ENCODE peak calls at places on chromosomes 12 and 14, in nine cellular contexts. X, K, G, J, D, E, H, C and F are unnamed samples. For H3K4me1, the result is how much of the 10 kb centered on the place peaks cover.

GRCh38 chr12:31944299-31944698 is 14.9 kb upstream of the RESF1 start:
- DNase-seq in E (no peak), H (no peak), X (no peak), C (no peak), G (no peak), K (no peak), J (no peak), D (no peak), F (no peak)

GRCh38 chr14:94338023-94338422 is 14.9 kb upstream of the SERPINA6 start:
- DNase-seq in E (no peak), X (no peak), G (no peak), J (no peak), D (no peak), C (no peak), H (no peak), K (no peak), F (no peak)

GRCh38 chr14:62694075-62694474 is 351.2 kb downstream of the KCNH5 start:
- DNase-seq in H (no peak), D (no peak), X (no peak), E (no peak), C (no peak), G (no peak), J (no peak), K (peak), F (no peak)

GRCh38 chr14:70073924-70074566 is 114.7 kb downstream of the SLC8A3 start:
- DNase-seq in X (no peak), D (peak), J (peak), H (no peak), E (no peak), G (peak), C (peak), K (peak), F (peak)

GRCh38 chr12:54240971-54241588 is 38.8 kb downstream of the CBX5 start:
- DNase-seq in D (no peak), G (no peak), J (no peak), X (no peak), K (no peak), H (no peak), C (no peak), E (no peak), F (no peak)

GRCh38 chr12:4228122-4228580 is 45.4 kb upstream of the CCND2 start:
- DNase-seq in J (no peak), D (peak), E (no peak), K (no peak), C (no peak), X (no peak), G (no peak), H (no peak), F (no peak)

GRCh38 chr14:45201908-45202307 is 51.1 kb downstream of the MIS18BP1 start:
- DNase-seq in H (no peak), J (no peak), X (no peak), G (no peak), K (peak), D (no peak), C (no peak), E (no peak), F (no peak)

GRCh38 chr14:24513009-24513408 is 4.9 kb upstream of the CMA1 start:
- DNase-seq in X (no peak), D (peak), C (no peak), G (no peak), H (no peak), K (no peak), E (no peak), J (no peak), F (no peak)

GRCh38 chr12:80216890-80217559 is 117.7 kb downstream of the OTOGL start:
- DNase-seq in K (no peak), G (no peak), H (no peak), J (no peak), C (no peak), X (no peak), D (peak), E (no peak), F (no peak)

GRCh38 chr14:53153702-53154112 is 584 bp upstream of the DDHD1 start:
- DNase-seq in K (no peak), E (no peak), J (no peak), X (no peak), H (no peak), G (no peak), C (no peak), D (no peak), F (no peak)

GRCh38 chr14:58769766-58770165 is 132.0 kb downstream of the DACT1 start:
- DNase-seq in D (no peak), X (no peak), K (no peak), E (no peak), J (no peak), C (no peak), G (no peak), H (no peak), F (no peak)

GRCh38 chr14:55802986-55803431 is 223.0 kb downstream of the KTN1 start:
- DNase-seq in J (no peak), H (no peak), E (no peak), G (no peak), D (no peak), X (no peak), C (no peak), K (peak), F (no peak)

GRCh38 chr14:74243051-74243450 is 3.8 kb downstream of the VSX2 start:
- DNase-seq in X (no peak), E (no peak), D (no peak), C (no peak), H (no peak), J (no peak), G (no peak), K (no peak), F (no peak)

GRCh38 chr12:50764861-50765324 is 992 bp downstream of the ATF1 start:
- DNase-seq in D (no peak), G (peak), J (no peak), C (peak), H (peak), X (peak), K (peak), E (no peak), F (no peak)

GRCh38 chr12:122886161-122886560 is 9.8 kb downstream of the VPS37B start:
- DNase-seq in J (no peak), D (no peak), H (no peak), C (no peak), K (no peak), G (no peak), X (no peak), E (no peak), F (no peak)

GRCh38 chr14:31263485-31264133 is 56.0 kb upstream of the HECTD1 start:
- DNase-seq in X (peak), K (peak), G (no peak), D (no peak), H (peak), E (peak), J (no peak), C (peak), F (peak)

GRCh38 chr14:20332946-20333782 is at the start of gene CCNB1IP1:
- DNase-seq in E (peak), K (peak), H (peak), X (peak), D (peak), C (peak), G (peak), J (no peak), F (peak)

GRCh38 chr12:11437966-11438365 is 42.6 kb upstream of the PRB2 start:
- DNase-seq in G (no peak), D (no peak), C (no peak), J (no peak), K (no peak), X (no peak), E (no peak), H (no peak), F (no peak)

GRCh38 chr14:24943024-24943423 is 106.9 kb downstream of the STXBP6 start:
- DNase-seq in D (peak), X (no peak), H (peak), E (no peak), G (peak), C (no peak), K (no peak), J (no peak), F (peak)

GRCh38 chr14:50599700-50600444 is 39.9 kb downstream of the ATL1 start:
- DNase-seq in K (peak), D (no peak), H (no peak), X (no peak), E (no peak), G (no peak), J (no peak), C (no peak), F (no peak)

GRCh38 chr12:57816855-57817151 is 1.7 kb downstream of the AVIL start:
- DNase-seq in C (peak), J (no peak), D (no peak), K (no peak), G (no peak), X (peak), E (no peak), H (peak), F (peak)

GRCh38 chr12:90078344-90078743 is 369.7 kb upstream of the ATP2B1 start:
- DNase-seq in K (no peak), J (no peak), G (no peak), X (no peak), E (no peak), H (no peak), C (no peak), D (no peak), F (no peak)

GRCh38 chr14:44316647-44317432 is 190.2 kb downstream of the FSCB start:
- DNase-seq in K (peak), X (no peak), D (no peak), G (no peak), E (no peak), C (no peak), J (peak), H (no peak), F (no peak)

GRCh38 chr12:57755454-57756372 is 810 bp downstream of the MARCHF9 start:
- DNase-seq in J (peak), G (peak), H (peak), K (peak), D (no peak), X (no peak), C (no peak), E (peak), F (no peak)

GRCh38 chr12:62190921-62191746 is 69.1 kb upstream of the USP15 start:
- DNase-seq in G (peak), X (no peak), D (no peak), H (no peak), J (peak), E (peak), C (no peak), K (peak), F (peak)

GRCh38 chr12:64673490-64674169 is 63.3 kb downstream of the RASSF3 start:
- DNase-seq in K (no peak), H (no peak), C (no peak), X (no peak), J (no peak), G (no peak), D (no peak), E (no peak), F (no peak)

DNA sequence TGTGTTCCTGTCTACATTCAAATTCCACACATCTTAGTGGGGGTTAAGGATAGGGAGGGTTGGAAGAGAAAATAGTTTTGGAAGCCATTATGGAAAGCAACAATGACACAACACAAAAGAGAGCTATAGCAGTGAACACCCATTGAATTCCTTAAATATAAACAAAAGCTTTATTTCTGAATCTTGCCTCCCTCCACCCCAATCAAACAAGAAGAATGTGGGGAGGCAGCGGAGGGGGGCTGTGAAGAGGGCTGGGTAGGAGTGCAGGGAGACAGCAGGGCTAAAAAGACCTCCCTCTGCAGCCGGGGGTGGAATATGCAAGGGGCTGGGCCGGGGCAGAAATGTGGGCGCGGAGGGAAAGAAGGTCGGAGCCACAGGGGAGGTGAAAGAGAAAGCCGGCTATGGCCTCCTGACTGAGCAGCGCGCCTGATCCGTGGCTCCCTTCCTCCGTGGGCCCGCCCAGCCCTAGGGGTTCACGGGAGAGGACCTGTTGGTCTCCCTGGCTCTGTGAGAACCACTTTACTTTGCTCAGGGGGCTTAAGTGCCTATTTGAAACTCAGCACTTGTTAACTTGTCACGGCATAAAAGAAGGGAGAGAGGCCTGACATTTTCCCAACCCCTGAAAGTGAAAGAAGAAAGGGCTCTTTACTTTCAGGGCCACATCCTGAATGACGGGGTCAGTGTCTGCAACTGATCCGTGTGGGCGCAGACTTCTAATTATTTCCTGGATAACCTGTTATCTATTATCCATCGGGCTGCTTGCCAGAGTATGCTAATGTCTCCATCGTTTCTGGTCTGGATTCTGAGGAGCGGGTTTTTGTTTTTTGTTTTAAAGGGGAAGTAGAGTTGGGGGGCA is 127.3 kb upstream of the MAX start:
- DNase-seq in J (peak), D (no peak), G (peak), C (no peak), H (no peak), X (peak), K (peak), E (peak), F (no peak)
- H3K4me3 ChIP-seq in J (no peak), D (no peak), G (no peak), C (no peak), H (peak), X (peak), K (no peak), E (peak), F (peak)

GRCh38 chr14:60272177-60272576 is 23.2 kb downstream of the PPM1A start:
- DNase-seq in C (no peak), H (no peak), J (no peak), G (no peak), D (no peak), X (no peak), K (no peak), E (no peak), F (no peak)
- H3K4me1 ChIP-seq in C (under half), H (under half), J (under half), G (under half), D (under half), X (half or more), K (under half), E (under half), F (half or more)

GRCh38 chr12:27551172-27551840 is 27.3 kb downstream of the PPFIBP1 start:
- DNase-seq in C (no peak), G (no peak), K (no peak), X (no peak), E (no peak), H (no peak), D (no peak), J (no peak), F (no peak)
- H3K4me3 ChIP-seq in C (no peak), G (no peak), K (no peak), X (no peak), E (no peak), H (no peak), D (no peak), J (no peak), F (no peak)

DNA sequence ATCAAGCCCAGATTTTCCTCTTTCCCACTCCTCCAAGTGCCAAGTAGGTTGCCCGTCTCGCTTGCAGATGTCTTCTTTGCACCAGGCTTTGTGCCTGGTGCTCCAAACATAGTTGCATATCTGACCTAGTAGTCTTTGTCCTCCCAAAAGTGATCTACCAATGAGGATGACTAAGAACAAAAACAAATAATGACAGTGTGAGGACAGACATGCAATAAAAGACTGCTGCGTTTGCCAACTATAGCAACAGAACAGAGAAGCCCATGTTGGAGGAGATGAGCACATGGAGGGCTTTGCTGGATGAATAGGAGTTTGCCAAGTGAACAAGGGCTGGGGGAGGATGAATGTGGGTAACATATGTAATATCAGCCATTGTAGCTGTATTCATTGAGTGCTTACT is 15.6 kb downstream of the DTX1 start:
- DNase-seq in K (no peak), D (no peak), X (no peak), H (no peak), G (no peak), E (no peak), C (no peak), J (no peak), F (no peak)
- H3K4me1 ChIP-seq in K (under half), D (under half), X (under half), H (under half), G (under half), E (under half), C (under half), J (under half), F (under half)